ENCODE peak calls at places on chromosomes 7 and 10, in ten cellular contexts. T is GM23338, Q is brain microvascular endothelial cell, N is HFF-Myc, K is fibroblast of the aortic adventitia, F is stomach, M is dorsolateral prefrontal cortex, R is aorta, J is tibial artery, W is right lobe of liver. Y is an unnamed sample.

GRCh38 chr10:52951819-52952218 is 179.2 kb upstream of the MBL2 start:
- DNase-seq in T (peak), N (no peak), R (peak), K (peak), Q (peak), W (peak), M (no peak), J (no peak), F (peak), Y (peak)

GRCh38 chr10:29753283-29753682 is 118.5 kb upstream of the SVIL start:
- DNase-seq in K (no peak), M (no peak), Q (no peak), J (no peak), N (no peak), W (no peak), F (no peak), R (no peak), T (no peak), Y (no peak)

GRCh38 chr10:79137826-79138225 is 69.1 kb downstream of the ZMIZ1 start:
- DNase-seq in N (no peak), K (no peak), J (no peak), M (no peak), F (no peak), W (no peak), Q (no peak), R (peak), T (no peak), Y (no peak)

GRCh38 chr7:12974451-12975166 is 287.2 kb downstream of the ARL4A start:
- DNase-seq in W (no peak), F (no peak), R (no peak), N (no peak), Q (no peak), T (no peak), K (no peak), M (no peak), J (no peak), Y (no peak)

GRCh38 chr10:74704629-74705360 is 121.6 kb upstream of the KAT6B start:
- DNase-seq in K (no peak), W (no peak), F (no peak), M (no peak), T (no peak), Q (no peak), J (no peak), R (no peak), N (no peak), Y (no peak)

GRCh38 chr7:76318488-76319353 is 16.2 kb downstream of the HSPB1 start:
- DNase-seq in T (peak), K (peak), W (peak), N (no peak), J (peak), Q (peak), M (no peak), F (peak), R (peak), Y (peak)

GRCh38 chr7:95608344-95609173 is 12.2 kb upstream of the PDK4 start:
- DNase-seq in F (peak), Q (peak), T (peak), M (peak), N (peak), R (peak), W (peak), J (peak), K (peak), Y (peak)

GRCh38 chr7:130350945-130351663 is 6.5 kb downstream of the CPA5 start:
- DNase-seq in W (no peak), T (no peak), J (no peak), M (no peak), K (no peak), N (no peak), Q (no peak), R (no peak), F (no peak), Y (no peak)

GRCh38 chr10:84944187-84944586 is 615.8 kb downstream of the CCSER2 start:
- DNase-seq in K (no peak), W (no peak), M (no peak), F (no peak), J (no peak), Q (no peak), N (no peak), R (no peak), T (no peak), Y (no peak)

GRCh38 chr7:82325416-82325815 is 118.2 kb downstream of the CACNA2D1 start:
- DNase-seq in M (no peak), Q (no peak), W (no peak), T (no peak), F (no peak), R (no peak), K (peak), N (no peak), J (no peak), Y (no peak)

GRCh38 chr10:6987536-6987945 is 407.5 kb upstream of the PRKCQ start:
- DNase-seq in M (peak), F (no peak), R (no peak), T (no peak), K (no peak), Q (no peak), N (no peak), J (no peak), W (no peak), Y (no peak)

GRCh38 chr10:101828734-101829551 is 10.7 kb upstream of the OGA start:
- DNase-seq in J (no peak), T (peak), R (no peak), N (no peak), M (no peak), F (no peak), Q (no peak), K (no peak), W (peak), Y (no peak)

GRCh38 chr7:109246330-109247077 is 676.8 kb downstream of the DNAJB9 start:
- DNase-seq in F (peak), R (no peak), T (no peak), N (peak), M (no peak), J (no peak), W (no peak), K (peak), Q (peak), Y (no peak)
- H3K4me3 ChIP-seq in F (no peak), R (no peak), T (no peak), N (no peak), M (no peak), J (no peak), W (no peak), K (no peak), Q (no peak), Y (no peak)

GRCh38 chr7:158404031-158404761 is 183.4 kb downstream of the PTPRN2 start:
- DNase-seq in K (no peak), W (no peak), T (no peak), F (no peak), J (no peak), N (no peak), R (no peak), Q (no peak), M (no peak), Y (no peak)
- H3K4me3 ChIP-seq in K (no peak), W (no peak), T (no peak), F (no peak), J (no peak), N (no peak), R (no peak), Q (no peak), M (no peak), Y (no peak)

DNA sequence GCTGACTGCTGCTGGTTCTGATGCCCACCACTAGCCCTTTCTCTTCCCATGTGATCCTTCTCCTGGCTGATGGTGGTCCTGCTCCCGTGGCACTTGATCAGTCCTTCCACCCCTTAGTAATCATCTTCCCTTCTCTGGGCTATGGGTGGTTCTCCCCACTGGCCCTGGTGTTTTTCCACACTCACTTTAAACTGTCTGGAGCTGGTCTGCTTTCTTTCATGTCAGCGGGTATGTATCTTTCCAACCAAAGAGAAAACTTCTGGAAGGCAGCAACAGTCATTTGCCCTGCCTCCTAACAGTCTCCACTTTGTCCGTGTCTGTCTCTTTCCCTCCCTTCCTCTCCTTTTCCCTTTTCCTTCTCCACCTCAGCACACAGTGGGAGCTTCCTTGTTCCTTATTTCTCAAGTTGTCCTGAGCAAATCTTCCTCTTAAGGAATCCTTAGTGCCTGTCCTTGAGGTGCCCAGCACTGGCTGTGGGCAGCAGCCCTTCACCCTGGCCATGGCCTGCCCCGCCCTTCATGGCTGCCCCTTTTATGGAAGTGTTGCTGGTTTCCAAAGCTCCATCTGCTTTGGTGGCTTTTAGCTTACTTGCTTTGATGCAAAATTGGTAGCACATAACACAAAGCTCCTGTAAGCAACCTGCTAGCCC is 189.0 kb downstream of the TCF7L2 start:
- DNase-seq in J (no peak), M (no peak), N (no peak), T (no peak), R (no peak), F (no peak), K (no peak), W (no peak), Q (no peak), Y (no peak)
- H3K4me3 ChIP-seq in J (no peak), M (no peak), N (no peak), T (no peak), R (no peak), F (no peak), K (no peak), W (no peak), Q (no peak), Y (no peak)

DNA sequence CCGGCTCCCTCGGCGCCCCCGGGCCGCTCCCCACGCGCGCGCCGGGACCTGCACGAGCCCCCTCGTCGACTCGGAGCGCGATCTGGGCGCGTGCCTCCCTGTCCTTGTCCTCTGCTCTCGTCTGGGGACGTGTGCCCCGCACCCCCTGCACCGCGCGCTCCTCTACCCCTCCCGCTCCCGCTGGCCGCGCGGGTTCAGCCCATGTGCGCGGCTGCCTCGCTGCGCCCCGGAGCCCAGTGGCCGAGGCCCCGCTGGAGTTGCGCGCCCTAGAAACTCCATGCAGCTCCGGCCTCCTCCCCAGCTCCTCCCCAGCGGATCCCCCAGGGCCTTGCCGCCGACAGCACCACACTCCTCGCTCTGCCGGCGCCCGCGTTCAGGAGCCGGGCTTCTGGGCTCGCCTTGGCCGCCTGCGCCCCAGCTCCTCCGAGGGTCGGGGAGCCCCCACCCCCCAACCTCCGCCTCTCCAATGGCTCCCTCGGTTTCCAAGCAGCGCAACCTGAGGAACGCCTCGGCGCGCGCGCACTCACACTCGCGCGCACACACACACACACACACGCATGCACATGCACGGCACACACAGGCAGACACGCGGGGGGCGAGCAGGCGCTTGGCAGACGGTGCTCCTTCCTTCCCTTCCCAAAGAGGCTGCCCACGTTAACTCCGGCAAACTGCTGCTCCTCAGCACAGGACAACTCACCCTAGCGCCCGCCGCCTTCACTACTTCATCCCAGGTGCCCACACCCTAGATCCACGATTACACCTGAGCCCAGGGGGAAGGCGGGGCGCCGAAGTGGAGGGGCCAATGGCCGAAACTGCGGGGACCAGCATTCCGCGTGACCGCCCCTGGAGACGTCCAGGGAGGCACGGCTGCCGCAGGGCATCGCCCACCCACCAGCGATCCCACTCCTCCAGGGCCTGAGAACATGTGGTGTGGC is 75.0 kb downstream of the CALN1 start:
- DNase-seq in R (no peak), N (no peak), F (no peak), T (peak), K (no peak), M (peak), Q (no peak), W (no peak), J (no peak), Y (peak)
- H3K4me3 ChIP-seq in R (no peak), N (no peak), F (no peak), T (peak), K (no peak), M (peak), Q (no peak), W (peak), J (no peak), Y (no peak)

GRCh38 chr7:55093674-55094073 is 74.9 kb downstream of the EGFR start:
- DNase-seq in F (no peak), R (no peak), M (no peak), T (no peak), J (no peak), N (no peak), Q (no peak), K (no peak), W (no peak), Y (no peak)
- H3K4me3 ChIP-seq in F (no peak), R (no peak), M (no peak), T (no peak), J (no peak), N (no peak), Q (no peak), K (no peak), W (no peak), Y (no peak)

Y was measured in MG63.